ENCODE peak calls at places on chromosomes 2 and 18, in nine cellular contexts. M is hepatocyte, W is uterus, P is A549, I is left lung, E is pancreas, Y is left ventricle myocardium inferior, H is upper lobe of right lung, A is right cardiac atrium. J is an unnamed sample. For H3K9me3 and H3K4me1, the result is how much of the 10 kb centered on the place peaks cover.

GRCh38 chr18:48828713-48829442 is 121.9 kb downstream of the SMAD7 start:
- DNase-seq in E (no peak), A (no peak), I (peak), Y (no peak), W (peak), M (peak), P (no peak), H (peak), J (peak)

GRCh38 chr2:197628043-197628500 is 47.3 kb downstream of the RFTN2 start:
- DNase-seq in Y (no peak), I (no peak), P (no peak), A (peak), W (no peak), M (no peak), E (no peak), H (no peak), J (no peak)

GRCh38 chr2:240556553-240557100 is 1.2 kb downstream of the ANKMY1 start:
- DNase-seq in E (peak), P (peak), Y (no peak), I (peak), M (peak), W (peak), A (peak), H (peak), J (peak)

GRCh38 chr18:48790869-48791635 is 159.7 kb downstream of the SMAD7 start:
- DNase-seq in P (no peak), A (peak), E (peak), H (peak), Y (peak), W (peak), M (no peak), I (peak), J (no peak)

GRCh38 chr2:108351889-108352288 is 25.9 kb upstream of the SULT1C4 start:
- DNase-seq in M (no peak), H (no peak), P (no peak), Y (no peak), W (no peak), A (no peak), E (no peak), I (no peak), J (no peak)

GRCh38 chr2:12044857-12045256 is 298.4 kb downstream of the LPIN1 start:
- DNase-seq in H (no peak), E (no peak), P (no peak), W (no peak), Y (no peak), I (no peak), A (no peak), M (no peak), J (no peak)

GRCh38 chr2:142944264-142944663 is 66.8 kb downstream of the KYNU start:
- DNase-seq in M (no peak), E (no peak), I (no peak), P (peak), Y (no peak), A (no peak), W (no peak), H (no peak), J (no peak)

GRCh38 chr2:189407161-189407943 is 33.9 kb upstream of the WDR75 start:
- DNase-seq in H (no peak), A (no peak), Y (no peak), E (no peak), I (no peak), P (peak), W (no peak), M (peak), J (no peak)

GRCh38 chr2:46163804-46164569 is 133.2 kb upstream of the EPAS1 start:
- DNase-seq in A (no peak), Y (no peak), P (peak), I (peak), W (no peak), E (no peak), M (peak), H (no peak), J (peak)

GRCh38 chr2:20588918-20589871 is 61.7 kb downstream of the HS1BP3 start:
- DNase-seq in E (no peak), I (peak), W (peak), M (no peak), A (no peak), Y (peak), H (peak), P (no peak), J (no peak)

GRCh38 chr18:50203801-50204604 is 9.1 kb upstream of the MYO5B start:
- DNase-seq in I (no peak), W (no peak), A (no peak), Y (no peak), M (peak), P (peak), E (no peak), H (no peak), J (peak)

GRCh38 chr2:230849633-230850357 is 14.9 kb upstream of the ITM2C start:
- DNase-seq in P (peak), M (peak), E (peak), W (no peak), A (peak), I (no peak), H (peak), Y (peak), J (no peak)

GRCh38 chr2:153163055-153163454 is 315.5 kb downstream of the RPRM start:
- DNase-seq in M (peak), H (no peak), Y (no peak), I (no peak), A (no peak), P (no peak), E (no peak), W (no peak), J (no peak)

GRCh38 chr2:196480653-196481322 is 158.7 kb upstream of the CCDC150 start:
- DNase-seq in Y (no peak), P (no peak), M (no peak), W (no peak), A (no peak), E (no peak), I (no peak), H (no peak), J (no peak)

GRCh38 chr2:50748652-50749174 is 283.2 kb downstream of the NRXN1 start:
- DNase-seq in Y (no peak), W (no peak), E (no peak), A (no peak), P (no peak), M (no peak), H (no peak), I (no peak), J (no peak)

GRCh38 chr2:231646471-231646870 is 53.8 kb downstream of the TEX44 start:
- DNase-seq in I (no peak), H (no peak), A (no peak), W (no peak), P (no peak), Y (no peak), E (no peak), M (no peak), J (no peak)

GRCh38 chr2:75892490-75892889 is 181.8 kb upstream of the GCFC2 start:
- DNase-seq in Y (no peak), A (no peak), I (no peak), W (no peak), P (no peak), M (no peak), H (no peak), E (no peak), J (no peak)

GRCh38 chr2:238956676-238957075 is 108.8 kb downstream of the TWIST2 start:
- DNase-seq in P (no peak), Y (no peak), A (no peak), I (no peak), H (no peak), E (no peak), M (peak), W (no peak), J (no peak)

DNA sequence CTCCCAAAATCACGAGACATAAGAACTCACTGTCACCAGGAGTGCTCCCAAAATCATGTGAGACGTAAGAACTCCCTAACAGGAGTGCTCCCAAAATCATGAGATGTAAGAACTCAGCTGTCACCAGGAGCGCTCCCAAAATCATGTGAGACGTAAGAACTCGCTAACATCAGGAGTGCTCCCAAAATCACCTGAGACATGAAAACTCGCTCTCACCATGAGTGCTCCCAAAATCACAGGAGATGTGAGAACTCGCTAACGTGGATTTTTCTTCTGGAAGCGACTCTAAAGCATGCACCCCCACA is 53.1 kb downstream of the CTDP1 start:
- DNase-seq in Y (no peak), E (peak), A (no peak), H (no peak), W (no peak), I (no peak), M (no peak), P (no peak), J (no peak)
- H3K9me3 ChIP-seq in Y (under half), E (under half), A (under half), H (under half), W (under half), I (under half), M (under half), P (under half), J (under half)

GRCh38 chr2:37856101-37856751 is 68.9 kb upstream of the RMDN2 start:
- DNase-seq in W (no peak), H (no peak), P (no peak), I (no peak), A (peak), M (no peak), Y (peak), E (no peak), J (no peak)
- H3K4me1 ChIP-seq in W (under half), H (under half), P (under half), I (under half), A (under half), M (under half), Y (half or more), E (under half), J (under half)

GRCh38 chr2:208250401-208250800 is 4.5 kb downstream of the IDH1 start:
- DNase-seq in I (no peak), E (no peak), P (no peak), H (no peak), W (no peak), A (no peak), M (no peak), Y (no peak), J (no peak)
- H3K4me3 ChIP-seq in I (no peak), E (no peak), P (no peak), H (no peak), W (no peak), A (no peak), M (no peak), Y (no peak), J (no peak)

DNA sequence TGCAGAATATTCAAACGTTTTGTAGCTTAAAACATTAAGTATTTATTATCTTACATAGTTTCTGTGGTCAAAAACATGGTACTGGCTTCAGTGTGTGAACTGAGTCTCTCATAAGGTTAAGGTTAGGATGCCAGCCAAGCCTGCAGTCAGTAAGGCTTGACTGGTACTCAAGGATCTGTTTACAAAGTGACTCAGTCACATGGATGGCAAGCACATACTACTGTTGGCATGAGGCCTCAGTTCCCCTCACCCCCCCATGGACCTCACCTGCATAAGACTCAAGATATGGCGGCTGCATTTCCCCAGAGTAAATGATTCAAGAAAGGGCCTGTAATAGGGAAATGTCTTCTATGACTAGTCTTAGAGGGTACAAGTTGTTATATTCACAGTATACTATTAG is 1167.5 kb downstream of the DPP10 start:
- DNase-seq in P (no peak), H (no peak), E (no peak), W (no peak), I (peak), Y (no peak), M (no peak), A (no peak), J (no peak)
- H3K9me3 ChIP-seq in P (under half), H (under half), E (under half), W (under half), I (under half), Y (under half), M (under half), A (under half), J (under half)

DNA sequence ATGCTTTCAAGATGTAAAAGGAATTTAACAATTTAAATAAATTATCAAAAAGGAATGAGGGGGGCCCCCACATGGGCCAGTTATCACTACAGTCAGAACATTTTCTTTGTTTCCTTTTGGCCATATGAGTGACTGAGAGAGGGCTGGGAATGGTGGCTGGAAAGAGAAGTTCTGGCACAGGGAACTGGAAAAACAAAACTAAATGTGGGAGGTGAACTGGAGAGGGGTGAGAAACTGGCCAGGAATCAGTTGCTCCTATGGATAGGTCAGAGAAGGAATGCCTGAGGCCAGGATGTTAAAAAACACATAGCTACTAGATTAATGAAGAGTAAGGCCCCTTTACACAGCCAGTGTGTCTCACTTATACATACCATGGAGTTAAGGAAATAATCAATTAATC is 121.0 kb downstream of the RBMS1 start:
- DNase-seq in Y (no peak), I (no peak), E (no peak), H (no peak), W (no peak), M (no peak), P (no peak), A (no peak), J (no peak)
- H3K4me1 ChIP-seq in Y (half or more), I (half or more), E (under half), H (half or more), W (under half), M (under half), P (half or more), A (under half), J (under half)

GRCh38 chr18:35030234-35030989 is 10.8 kb upstream of the MAPRE2 start:
- DNase-seq in A (no peak), Y (no peak), W (no peak), M (peak), P (no peak), H (no peak), I (no peak), E (no peak), J (peak)
- H3K4me3 ChIP-seq in A (peak), Y (peak), W (no peak), M (no peak), P (no peak), H (peak), I (peak), E (peak), J (no peak)

GRCh38 chr2:160816916-160817315 is 323.3 kb upstream of the RBMS1 start:
- DNase-seq in A (no peak), H (no peak), Y (no peak), I (no peak), P (no peak), W (no peak), M (no peak), E (no peak), J (no peak)

GRCh38 chr2:160825433-160825832 is 331.8 kb upstream of the RBMS1 start:
- DNase-seq in I (no peak), W (no peak), A (no peak), H (no peak), E (no peak), P (no peak), M (no peak), Y (no peak), J (no peak)

GRCh38 chr2:160822006-160822405 is 328.4 kb upstream of the RBMS1 start:
- DNase-seq in A (no peak), E (no peak), P (no peak), I (no peak), Y (no peak), W (no peak), M (no peak), H (no peak), J (no peak)
- H3K9me3 ChIP-seq in A (under half), E (under half), P (under half), I (under half), Y (under half), W (under half), M (under half), H (under half), J (under half)